ENCODE peak calls at places on chromosome 20, in eight cellular contexts. T is naive thymus-derived CD4-positive, alpha-beta T cell; K is neural progenitor cell; A is GM23248; V is CD4-positive, alpha-beta memory T cell; R is psoas muscle; X is sigmoid colon; P is mammary epithelial cell. W is an unnamed sample.

GRCh38 chr20:56163806-56164205 is 84.7 kb upstream of the MC3R start:
- DNase-seq in T (no peak), K (no peak), A (no peak), V (no peak), R (no peak), X (no peak), P (no peak), W (no peak)

GRCh38 chr20:31881945-31882344 is 11.5 kb downstream of the TTLL9 start:
- DNase-seq in T (no peak), K (no peak), A (no peak), V (no peak), R (no peak), X (no peak), P (no peak), W (no peak)

GRCh38 chr20:23647346-23647745 is 9.6 kb upstream of the CST3 start:
- DNase-seq in T (no peak), K (no peak), A (no peak), V (no peak), R (no peak), X (no peak), P (no peak), W (no peak)

GRCh38 chr20:44936510-44936909 is 23.7 kb downstream of the TOMM34 start:
- DNase-seq in T (no peak), K (no peak), A (no peak), V (no peak), R (no peak), X (no peak), P (no peak), W (no peak)

GRCh38 chr20:25139061-25139705 is 56.3 kb upstream of the ENTPD6 start:
- DNase-seq in T (no peak), K (peak), A (no peak), V (no peak), R (no peak), X (no peak), P (no peak), W (no peak)

GRCh38 chr20:44247676-44248419 is 740 bp downstream of the GDAP1L1 start:
- DNase-seq in T (peak), K (peak), A (peak), V (no peak), R (no peak), X (no peak), P (peak), W (peak)

GRCh38 chr20:35368616-35369423 is 43.0 kb downstream of the UQCC1 start:
- DNase-seq in T (no peak), K (peak), A (peak), V (no peak), R (peak), X (no peak), P (no peak), W (peak)

GRCh38 chr20:42197599-42197998 is 579.4 kb upstream of the CHD6 start:
- DNase-seq in T (no peak), K (no peak), A (no peak), V (no peak), R (no peak), X (no peak), P (no peak), W (no peak)

GRCh38 chr20:9974324-9974723 is 60.5 kb upstream of the ANKEF1 start:
- DNase-seq in T (no peak), K (peak), A (no peak), V (no peak), R (no peak), X (no peak), P (no peak), W (no peak)

GRCh38 chr20:35617397-35618031 is 1.9 kb downstream of the SPAG4 start:
- DNase-seq in T (peak), K (peak), A (peak), V (peak), R (peak), X (peak), P (peak), W (peak)

GRCh38 chr20:9025643-9026042 is 43.2 kb upstream of the PLCB4 start:
- DNase-seq in T (no peak), K (no peak), A (peak), V (no peak), R (no peak), X (no peak), P (peak), W (no peak)

GRCh38 chr20:48938670-48939069 is 17.2 kb downstream of the ARFGEF2 start:
- DNase-seq in T (no peak), K (no peak), A (no peak), V (no peak), R (no peak), X (no peak), P (no peak), W (no peak)

GRCh38 chr20:51373713-51374481 is 168.6 kb downstream of the NFATC2 start:
- DNase-seq in T (no peak), K (no peak), A (no peak), V (no peak), R (no peak), X (peak), P (no peak), W (no peak)

GRCh38 chr20:16352321-16352720 is 220.9 kb downstream of the KIF16B start:
- DNase-seq in T (no peak), K (no peak), A (no peak), V (no peak), R (no peak), X (no peak), P (no peak), W (no peak)

GRCh38 chr20:46027245-46027853 is 1.7 kb upstream of the SLC12A5 start:
- DNase-seq in T (no peak), K (peak), A (peak), V (no peak), R (no peak), X (no peak), P (peak), W (no peak)

GRCh38 chr20:61839223-61839911 is 226.3 kb downstream of the TAF4 start:
- DNase-seq in T (no peak), K (no peak), A (no peak), V (no peak), R (no peak), X (no peak), P (no peak), W (no peak)

GRCh38 chr20:24949756-24950127 is 673 bp downstream of the CST7 start:
- DNase-seq in T (no peak), K (no peak), A (no peak), V (no peak), R (no peak), X (peak), P (no peak), W (no peak)

GRCh38 chr20:51884561-51884960 is 82.2 kb upstream of the SALL4 start:
- DNase-seq in T (no peak), K (no peak), A (peak), V (no peak), R (no peak), X (no peak), P (no peak), W (no peak)

GRCh38 chr20:18377896-18378481 is 88.8 kb downstream of the DZANK1 start:
- DNase-seq in T (no peak), K (no peak), A (no peak), V (no peak), R (no peak), X (no peak), P (no peak), W (no peak)

GRCh38 chr20:38730989-38731737 is 6.9 kb downstream of the SLC32A1 start:
- DNase-seq in T (peak), K (peak), A (peak), V (peak), R (peak), X (peak), P (peak), W (peak)

GRCh38 chr20:35320396-35321126 is 28.3 kb upstream of the FAM83C start:
- DNase-seq in T (no peak), K (no peak), A (peak), V (no peak), R (no peak), X (no peak), P (peak), W (no peak)

GRCh38 chr20:528923-529594 is 14.5 kb downstream of the CSNK2A1 start:
- DNase-seq in T (no peak), K (no peak), A (peak), V (no peak), R (no peak), X (no peak), P (peak), W (no peak)

GRCh38 chr20:54914995-54915394 is 439.6 kb downstream of the DOK5 start:
- DNase-seq in T (no peak), K (no peak), A (no peak), V (no peak), R (no peak), X (no peak), P (no peak), W (no peak)

GRCh38 chr20:57708694-57709673 is 831 bp downstream of the PMEPA1 start:
- DNase-seq in T (no peak), K (peak), A (peak), V (peak), R (peak), X (peak), P (no peak), W (peak)

GRCh38 chr20:25252686-25253421 is 5.0 kb downstream of the PYGB start:
- DNase-seq in T (no peak), K (no peak), A (no peak), V (no peak), R (no peak), X (no peak), P (peak), W (no peak)

GRCh38 chr20:4507288-4507719 is 214.4 kb upstream of the PRND start:
- DNase-seq in T (no peak), K (no peak), A (peak), V (no peak), R (no peak), X (no peak), P (peak), W (no peak)

GRCh38 chr20:45987108-45987780 is 15.2 kb upstream of the ZNF335 start:
- DNase-seq in T (peak), K (peak), A (peak), V (peak), R (peak), X (peak), P (peak), W (peak)

GRCh38 chr20:57479196-57479595 is 45.7 kb downstream of the CTCFL start:
- DNase-seq in T (no peak), K (no peak), A (no peak), V (no peak), R (no peak), X (peak), P (no peak), W (no peak)

GRCh38 chr20:48898210-48898609 is 23.3 kb upstream of the ARFGEF2 start:
- DNase-seq in T (no peak), K (no peak), A (peak), V (no peak), R (no peak), X (no peak), P (no peak), W (no peak)

GRCh38 chr20:23889775-23890187 is 10.2 kb upstream of the CST5 start:
- DNase-seq in T (peak), K (peak), A (peak), V (peak), R (peak), X (no peak), P (peak), W (peak)

GRCh38 chr20:11980263-11980662 is 62.6 kb downstream of the BTBD3 start:
- DNase-seq in T (no peak), K (no peak), A (no peak), V (no peak), R (no peak), X (no peak), P (no peak), W (no peak)

GRCh38 chr20:8151371-8151770 is 19.3 kb downstream of the PLCB1 start:
- DNase-seq in T (no peak), K (no peak), A (no peak), V (no peak), R (no peak), X (no peak), P (no peak), W (no peak)

GRCh38 chr20:51953731-51954340 is 151.5 kb upstream of the SALL4 start:
- DNase-seq in T (no peak), K (no peak), A (no peak), V (no peak), R (no peak), X (no peak), P (no peak), W (no peak)

GRCh38 chr20:41169791-41170351 is 32.5 kb downstream of the PLCG1 start:
- DNase-seq in T (no peak), K (no peak), A (peak), V (no peak), R (no peak), X (no peak), P (peak), W (no peak)

GRCh38 chr20:62918137-62918536 is 8.2 kb downstream of the DIDO1 start:
- DNase-seq in T (no peak), K (no peak), A (no peak), V (peak), R (no peak), X (no peak), P (no peak), W (no peak)
- H3K4me3 ChIP-seq in T (peak), K (no peak), A (no peak), V (peak), R (no peak), X (no peak), P (no peak), W (no peak)

DNA sequence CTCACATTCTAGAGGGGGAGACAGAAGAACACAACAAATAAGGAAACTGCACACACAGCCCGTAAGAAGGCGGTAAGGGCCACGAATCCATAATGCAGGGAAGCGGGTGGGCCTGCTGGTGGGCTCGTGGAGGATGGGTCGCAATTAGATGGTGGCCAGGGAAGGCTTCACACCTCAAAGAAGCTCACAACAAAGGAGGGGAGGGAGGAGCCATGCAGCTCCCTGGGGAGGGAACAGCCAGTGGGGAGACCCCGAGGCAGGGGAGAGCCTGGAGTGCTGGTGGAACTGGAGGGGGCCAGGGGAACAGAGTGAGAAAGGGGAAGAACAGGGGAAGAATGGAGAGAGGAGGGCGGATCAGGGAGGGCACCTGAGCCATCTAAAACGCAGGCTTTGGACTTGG is 13.4 kb downstream of the SRC start:
- DNase-seq in T (no peak), K (no peak), A (no peak), V (no peak), R (no peak), X (peak), P (no peak), W (no peak)
- H3K4me3 ChIP-seq in T (no peak), K (no peak), A (no peak), V (no peak), R (no peak), X (no peak), P (no peak), W (no peak)

GRCh38 chr20:53739799-53740785 is 146.5 kb upstream of the ZNF217 start:
- DNase-seq in T (no peak), K (no peak), A (peak), V (no peak), R (no peak), X (no peak), P (peak), W (no peak)
- H3K4me3 ChIP-seq in T (peak), K (no peak), A (peak), V (peak), R (no peak), X (no peak), P (no peak), W (peak)

GRCh38 chr20:50146732-50147662 is 6.5 kb downstream of the PEDS1 start:
- DNase-seq in T (peak), K (peak), A (no peak), V (peak), R (peak), X (no peak), P (peak), W (no peak)
- H3K4me3 ChIP-seq in T (peak), K (no peak), A (no peak), V (peak), R (peak), X (no peak), P (no peak), W (no peak)

DNA sequence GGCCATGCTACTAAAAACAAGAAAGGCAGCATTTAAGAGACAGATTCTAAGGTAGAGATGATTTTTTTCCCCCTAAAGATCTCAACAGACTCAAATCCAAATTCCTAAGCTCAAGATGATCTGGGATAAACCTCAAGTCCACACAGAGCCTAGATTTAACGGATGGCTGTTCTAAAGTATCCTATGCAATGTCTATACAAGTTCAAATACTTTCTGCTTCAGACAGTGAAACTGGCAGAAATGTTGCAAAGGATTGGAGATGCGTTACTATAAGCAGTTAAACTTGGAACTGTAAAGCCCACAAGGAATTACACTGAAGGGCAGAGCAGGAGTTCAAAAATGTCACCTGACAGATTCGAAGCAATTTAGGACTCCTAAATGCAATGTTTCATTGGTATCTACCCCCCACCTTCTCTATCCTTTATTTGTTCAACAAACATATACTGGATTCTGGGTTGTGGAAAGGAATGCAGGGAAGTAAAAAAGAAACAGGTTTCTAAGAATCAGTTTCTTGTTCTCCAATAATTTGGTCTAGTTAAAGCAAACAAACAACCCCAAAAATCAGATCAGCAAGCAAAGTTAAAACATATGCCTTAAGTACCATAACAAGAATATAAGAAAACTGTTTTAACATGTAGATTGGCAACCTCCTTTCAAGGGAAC is 1.6 kb downstream of the DNAAF9 start:
- DNase-seq in T (no peak), K (no peak), A (no peak), V (no peak), R (no peak), X (no peak), P (peak), W (no peak)
- H3K4me3 ChIP-seq in T (no peak), K (peak), A (peak), V (no peak), R (peak), X (peak), P (peak), W (peak)

GRCh38 chr20:64162239-64162621 is 2.0 kb upstream of the MYT1 start:
- DNase-seq in T (no peak), K (no peak), A (no peak), V (no peak), R (no peak), X (no peak), P (no peak), W (no peak)
- H3K4me3 ChIP-seq in T (no peak), K (peak), A (no peak), V (no peak), R (no peak), X (no peak), P (no peak), W (no peak)

GRCh38 chr20:5606347-5606746 is 143.9 kb upstream of the SHLD1 start:
- DNase-seq in T (no peak), K (no peak), A (no peak), V (no peak), R (no peak), X (no peak), P (no peak), W (no peak)
- H3K4me3 ChIP-seq in T (no peak), K (no peak), A (no peak), V (no peak), R (no peak), X (no peak), P (no peak), W (no peak)

GRCh38 chr20:20463933-20464374 is 96.0 kb downstream of the INSM1 start:
- DNase-seq in T (no peak), K (peak), A (peak), V (no peak), R (no peak), X (no peak), P (no peak), W (no peak)
- H3K4me3 ChIP-seq in T (no peak), K (peak), A (no peak), V (no peak), R (no peak), X (no peak), P (no peak), W (no peak)

W was measured in left ventricle myocardium inferior.